ENCODE peak calls at places on chromosome 3, in five cellular contexts. F, J, U, A and I are unnamed samples.

GRCh38 chr3:196093271-196094111 is 11.6 kb upstream of the TFRC start:
- DNase-seq in F (no peak), J (no peak), U (no peak), A (no peak), I (no peak)

GRCh38 chr3:180828001-180828720 is 84.3 kb upstream of the FXR1 start:
- DNase-seq in F (no peak), J (no peak), U (no peak), A (peak; percentile 69), I (no peak)

GRCh38 chr3:127542441-127542952 is 48.0 kb downstream of the TPRA1 start:
- DNase-seq in F (no peak), J (no peak), U (peak; percentile 68), A (no peak), I (peak; percentile 88)

GRCh38 chr3:160941885-160942494 is 163.2 kb downstream of the B3GALNT1 start:
- DNase-seq in F (peak; percentile 51), J (no peak), U (no peak), A (no peak), I (no peak)

GRCh38 chr3:153338487-153338886 is 176.5 kb downstream of the RAP2B start:
- DNase-seq in F (no peak), J (no peak), U (no peak), A (no peak), I (no peak)

GRCh38 chr3:122458992-122459391 is 43.1 kb upstream of the WDR5B start:
- DNase-seq in F (no peak), J (no peak), U (no peak), A (no peak), I (no peak)

GRCh38 chr3:105915524-105915923 is 46.7 kb upstream of the CBLB start:
- DNase-seq in F (no peak), J (no peak), U (no peak), A (no peak), I (no peak)

GRCh38 chr3:170967682-170968081 is 58.8 kb downstream of the SLC2A2 start:
- DNase-seq in F (no peak), J (no peak), U (no peak), A (no peak), I (no peak)

GRCh38 chr3:69174871-69175737 is 52.7 kb upstream of the LMOD3 start:
- DNase-seq in F (no peak), J (no peak), U (no peak), A (no peak), I (no peak)

GRCh38 chr3:122271246-122271898 is 53.7 kb upstream of the CSTA start:
- DNase-seq in F (no peak), J (no peak), U (no peak), A (no peak), I (no peak)

GRCh38 chr3:132273043-132273442 is 44.2 kb upstream of the ACP3 start:
- DNase-seq in F (no peak), J (no peak), U (no peak), A (no peak), I (no peak)

GRCh38 chr3:119206611-119207511 is 33.5 kb downstream of the UPK1B start:
- DNase-seq in F (no peak), J (no peak), U (no peak), A (no peak), I (peak; percentile 40)

GRCh38 chr3:141853146-141853690 is 23.2 kb upstream of the ATP1B3 start:
- DNase-seq in F (no peak), J (no peak), U (no peak), A (no peak), I (no peak)

GRCh38 chr3:60949146-60949545 is 302.1 kb downstream of the FHIT start:
- DNase-seq in F (no peak), J (no peak), U (no peak), A (no peak), I (no peak)

GRCh38 chr3:172586447-172586846 is 63.2 kb upstream of the TNFSF10 start:
- DNase-seq in F (no peak), J (no peak), U (no peak), A (no peak), I (no peak)

GRCh38 chr3:127038476-127038875 is 55.6 kb downstream of the PLXNA1 start:
- DNase-seq in F (no peak), J (no peak), U (peak; percentile 15), A (peak; percentile 57), I (no peak)

GRCh38 chr3:62823461-62824050 is 51.7 kb downstream of the CADPS start:
- DNase-seq in F (no peak), J (no peak), U (no peak), A (no peak), I (no peak)

GRCh38 chr3:121295966-121296365 is 249.8 kb downstream of the POLQ start:
- DNase-seq in F (no peak), J (no peak), U (no peak), A (no peak), I (no peak)

GRCh38 chr3:104750581-104750980 is 616.1 kb upstream of the ALCAM start:
- DNase-seq in F (no peak), J (no peak), U (no peak), A (no peak), I (no peak)

GRCh38 chr3:123859177-123859576 is 25.0 kb downstream of the MYLK start:
- DNase-seq in F (no peak), J (no peak), U (no peak), A (no peak), I (no peak)

GRCh38 chr3:106534206-106534605 is 665.4 kb upstream of the CBLB start:
- DNase-seq in F (no peak), J (no peak), U (no peak), A (no peak), I (no peak)

GRCh38 chr3:50194903-50195500 is 3.6 kb downstream of the GNAT1 start:
- DNase-seq in F (no peak), J (no peak), U (no peak), A (no peak), I (no peak)

GRCh38 chr3:130543322-130543721 is 26.3 kb downstream of the COL6A6 start:
- DNase-seq in F (no peak), J (no peak), U (no peak), A (no peak), I (no peak)

GRCh38 chr3:58536501-58537411 is at the start of gene ACOX2:
- DNase-seq in F (peak; percentile 75), J (peak; percentile 90), U (peak; percentile 67), A (peak; percentile 85), I (peak; percentile 90)

GRCh38 chr3:178703268-178703975 is 167.2 kb downstream of the KCNMB2 start:
- DNase-seq in F (no peak), J (no peak), U (no peak), A (no peak), I (no peak)

GRCh38 chr3:72679540-72680198 is 168.6 kb downstream of the SHQ1 start:
- DNase-seq in F (no peak), J (no peak), U (no peak), A (no peak), I (no peak)

GRCh38 chr3:57852896-57853295 is 96.8 kb downstream of the SLMAP start:
- DNase-seq in F (no peak), J (no peak), U (no peak), A (no peak), I (no peak)

GRCh38 chr3:11878837-11879236 is 32.2 kb upstream of the TAMM41 start:
- DNase-seq in F (no peak), J (no peak), U (no peak), A (no peak), I (no peak)

GRCh38 chr3:174409085-174409743 is 449.9 kb upstream of the NAALADL2 start:
- DNase-seq in F (no peak), J (no peak), U (no peak), A (no peak), I (no peak)

GRCh38 chr3:171251842-171252241 is 208.4 kb downstream of the TNIK start:
- DNase-seq in F (no peak), J (no peak), U (no peak), A (no peak), I (no peak)

GRCh38 chr3:187473778-187474406 is 105.7 kb downstream of the RTP4 start:
- DNase-seq in F (no peak), J (no peak), U (no peak), A (no peak), I (no peak)

GRCh38 chr3:32143849-32144757 is 37.7 kb downstream of the GPD1L start:
- DNase-seq in F (peak; percentile 36), J (no peak), U (no peak), A (no peak), I (no peak)

GRCh38 chr3:32146669-32147315 is 40.4 kb downstream of the GPD1L start:
- DNase-seq in F (no peak), J (no peak), U (no peak), A (no peak), I (no peak)

GRCh38 chr3:32147935-32148334 is 41.5 kb downstream of the GPD1L start:
- DNase-seq in F (no peak), J (no peak), U (no peak), A (no peak), I (no peak)

GRCh38 chr3:32148356-32148755 is 41.9 kb downstream of the GPD1L start:
- DNase-seq in F (no peak), J (no peak), U (no peak), A (no peak), I (no peak)

GRCh38 chr3:32147509-32147908 is 41.1 kb downstream of the GPD1L start:
- DNase-seq in F (no peak), J (no peak), U (no peak), A (no peak), I (no peak)
- H3K36me3 ChIP-seq in F (no peaks in the 10 kb centered on the region), J (peaks cover 64% of the 10 kb centered on the region), U (peaks cover 11% of the 10 kb centered on the region), A (peaks cover 2% of the 10 kb centered on the region), I (peaks cover 6% of the 10 kb centered on the region)

DNA sequence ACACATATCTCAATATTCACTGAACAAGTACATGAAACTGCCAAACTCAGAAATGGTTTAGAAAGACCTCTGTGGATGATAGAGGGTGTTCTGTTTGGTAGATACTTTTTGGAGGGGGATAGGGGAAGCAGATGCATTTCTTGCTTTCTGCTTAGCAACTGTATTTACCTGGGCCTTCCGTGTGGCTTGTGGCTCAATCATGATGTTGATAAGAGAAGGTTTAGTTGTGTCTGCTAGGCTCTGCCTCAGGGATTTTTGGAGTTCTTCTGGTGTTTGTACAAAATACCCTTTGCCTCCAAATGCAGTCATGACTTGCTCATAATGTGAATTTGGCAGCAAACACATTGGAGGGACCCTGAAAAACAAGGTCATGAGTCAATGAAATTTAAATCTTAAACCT is 38.2 kb downstream of the HACL1 start:
- DNase-seq in F (no peak), J (no peak), U (no peak), A (no peak), I (no peak)
- H3K36me3 ChIP-seq in F (no peaks in the 10 kb centered on the region), J (peaks cover 85% of the 10 kb centered on the region), U (peaks cover 11% of the 10 kb centered on the region), A (no peaks in the 10 kb centered on the region), I (peaks cover 11% of the 10 kb centered on the region)

GRCh38 chr3:47605646-47606045 is 27.0 kb upstream of the CSPG5 start:
- DNase-seq in F (no peak), J (no peak), U (no peak), A (no peak), I (no peak)
- H3K36me3 ChIP-seq in F (no peaks in the 10 kb centered on the region), J (peaks cover 46% of the 10 kb centered on the region), U (peaks cover 4% of the 10 kb centered on the region), A (peaks cover 3% of the 10 kb centered on the region), I (peaks cover 36% of the 10 kb centered on the region)

DNA sequence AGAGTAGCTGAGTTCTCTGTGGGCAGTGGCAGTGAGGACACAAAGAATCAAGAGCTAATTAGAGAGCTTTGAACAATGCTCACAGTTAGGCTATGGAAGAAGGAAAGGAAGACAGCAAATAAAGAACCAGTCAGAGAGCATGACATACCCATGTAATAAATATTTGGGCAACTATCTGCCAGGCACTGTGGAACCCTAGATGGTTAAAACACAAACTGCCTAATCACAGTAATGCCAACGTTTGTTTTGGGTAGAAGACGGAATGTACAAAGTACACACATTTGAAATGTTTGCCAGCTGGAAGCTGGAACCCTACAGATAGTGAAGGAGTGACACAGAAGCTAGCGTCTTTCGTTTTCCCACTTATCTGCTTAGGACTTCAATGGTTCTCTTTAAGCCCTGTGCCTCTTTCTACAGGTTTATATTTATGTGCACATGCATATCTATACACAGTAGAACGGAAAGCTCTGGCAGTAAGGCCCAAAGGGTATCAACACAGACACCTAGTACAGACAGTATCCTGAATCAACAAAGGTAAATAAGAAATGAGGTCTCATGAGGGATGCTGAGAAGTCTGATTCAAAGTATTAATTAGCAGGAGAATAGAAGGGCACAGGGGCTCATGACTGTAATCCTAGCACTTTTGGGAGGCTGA is 44.6 kb downstream of the ANKRD28 start:
- DNase-seq in F (no peak), J (no peak), U (no peak), A (no peak), I (no peak)
- H3K36me3 ChIP-seq in F (no peaks in the 10 kb centered on the region), J (peaks cover 18% of the 10 kb centered on the region), U (no peaks in the 10 kb centered on the region), A (no peaks in the 10 kb centered on the region), I (no peaks in the 10 kb centered on the region)